ENCODE peak calls at places on chromosomes 7 and 10, in six cellular contexts. One of them, this sample, is unnamed.
A peak's percentile ranks its signal among the peaks of the same experiment; 100 is the strongest.

GRCh38 chr7:116197355-116197754 is 13.0 kb upstream of the TES start:
- DNase-seq in tibial artery: no peak
- DNase-seq in adrenal gland: no peak
- DNase-seq in cardiac muscle cell: no peak
- DNase-seq in colonic mucosa: no peak
- DNase-seq in small intestine: no peak
- DNase-seq in this sample: no peak

GRCh38 chr7:138169441-138169851 is 93.2 kb downstream of the AKR1D1 start:
- DNase-seq in tibial artery: no peak
- DNase-seq in small intestine: no peak
- DNase-seq in colonic mucosa: no peak
- DNase-seq in cardiac muscle cell: no peak
- DNase-seq in adrenal gland: no peak
- DNase-seq in this sample: no peak

GRCh38 chr10:30014511-30014910 is 44.9 kb downstream of the JCAD start:
- DNase-seq in adrenal gland: no peak
- DNase-seq in cardiac muscle cell: no peak
- DNase-seq in colonic mucosa: no peak
- DNase-seq in small intestine: no peak
- DNase-seq in tibial artery: no peak
- DNase-seq in this sample: no peak

GRCh38 chr10:17993361-17993760 is 41.6 kb downstream of the SLC39A12 start:
- DNase-seq in cardiac muscle cell: no peak
- DNase-seq in colonic mucosa: no peak
- DNase-seq in tibial artery: no peak
- DNase-seq in adrenal gland: no peak
- DNase-seq in small intestine: peak; percentile 17
- DNase-seq in this sample: no peak

GRCh38 chr10:12807096-12807755 is 194.3 kb downstream of the CCDC3 start:
- DNase-seq in tibial artery: no peak
- DNase-seq in adrenal gland: no peak
- DNase-seq in small intestine: peak; percentile 11
- DNase-seq in colonic mucosa: peak; percentile 50
- DNase-seq in cardiac muscle cell: peak; percentile 34
- DNase-seq in this sample: no peak

GRCh38 chr10:122499491-122499941 is 38.2 kb downstream of the HTRA1 start:
- DNase-seq in cardiac muscle cell: no peak
- DNase-seq in tibial artery: peak; percentile 65
- DNase-seq in small intestine: peak; percentile 80
- DNase-seq in adrenal gland: no peak
- DNase-seq in colonic mucosa: peak; percentile 42
- DNase-seq in this sample: no peak

GRCh38 chr7:101608772-101609713 is 20.1 kb downstream of the MYL10 start:
- DNase-seq in adrenal gland: no peak
- DNase-seq in tibial artery: no peak
- DNase-seq in cardiac muscle cell: no peak
- DNase-seq in colonic mucosa: peak; percentile 78
- DNase-seq in small intestine: peak; percentile 75
- DNase-seq in this sample: no peak

GRCh38 chr10:122102867-122103525 is 114.0 kb downstream of the TACC2 start:
- DNase-seq in adrenal gland: no peak
- DNase-seq in tibial artery: no peak
- DNase-seq in cardiac muscle cell: no peak
- DNase-seq in small intestine: no peak
- DNase-seq in colonic mucosa: no peak
- DNase-seq in this sample: no peak

GRCh38 chr10:21534611-21535493 is 820 bp downstream of the MLLT10 start:
- DNase-seq in colonic mucosa: peak; percentile 74
- DNase-seq in cardiac muscle cell: peak; percentile 88
- DNase-seq in tibial artery: peak; percentile 74
- DNase-seq in small intestine: peak; percentile 56
- DNase-seq in adrenal gland: peak; percentile 83
- DNase-seq in this sample: no peak

GRCh38 chr10:26478061-26478460 is 39.9 kb downstream of the APBB1IP start:
- DNase-seq in adrenal gland: no peak
- DNase-seq in small intestine: no peak
- DNase-seq in tibial artery: no peak
- DNase-seq in cardiac muscle cell: no peak
- DNase-seq in colonic mucosa: no peak
- DNase-seq in this sample: no peak

GRCh38 chr7:24821045-24821853 is 64.0 kb upstream of the GSDME start:
- DNase-seq in adrenal gland: peak; percentile 71
- DNase-seq in tibial artery: peak; percentile 58
- DNase-seq in colonic mucosa: peak; percentile 82
- DNase-seq in small intestine: peak; percentile 94
- DNase-seq in cardiac muscle cell: no peak
- DNase-seq in this sample: peak; percentile 9

GRCh38 chr7:5425507-5426225 is 2.0 kb upstream of the TNRC18 start:
- DNase-seq in tibial artery: peak; percentile 70
- DNase-seq in cardiac muscle cell: peak; percentile 90
- DNase-seq in colonic mucosa: peak; percentile 74
- DNase-seq in adrenal gland: peak; percentile 88
- DNase-seq in small intestine: peak; percentile 82
- DNase-seq in this sample: no peak

GRCh38 chr10:91117496-91117895 is 103.0 kb upstream of the PCGF5 start:
- DNase-seq in colonic mucosa: no peak
- DNase-seq in tibial artery: no peak
- DNase-seq in cardiac muscle cell: no peak
- DNase-seq in small intestine: no peak
- DNase-seq in adrenal gland: no peak
- DNase-seq in this sample: no peak

GRCh38 chr7:47480576-47481538 is 101.1 kb downstream of the TNS3 start:
- DNase-seq in small intestine: no peak
- DNase-seq in adrenal gland: no peak
- DNase-seq in colonic mucosa: no peak
- DNase-seq in cardiac muscle cell: no peak
- DNase-seq in tibial artery: no peak
- DNase-seq in this sample: no peak

GRCh38 chr10:96967847-96968246 is 135.7 kb downstream of the LCOR start:
- DNase-seq in adrenal gland: no peak
- DNase-seq in cardiac muscle cell: no peak
- DNase-seq in tibial artery: no peak
- DNase-seq in colonic mucosa: no peak
- DNase-seq in small intestine: no peak
- DNase-seq in this sample: no peak

GRCh38 chr7:26376208-26376917 is 84.7 kb downstream of the SNX10 start:
- DNase-seq in small intestine: no peak
- DNase-seq in colonic mucosa: peak; percentile 49
- DNase-seq in adrenal gland: peak; percentile 83
- DNase-seq in tibial artery: no peak
- DNase-seq in cardiac muscle cell: peak; percentile 75
- DNase-seq in this sample: no peak

GRCh38 chr10:102342462-102342861 is 53.0 kb upstream of the NFKB2 start:
- DNase-seq in cardiac muscle cell: no peak
- DNase-seq in adrenal gland: no peak
- DNase-seq in tibial artery: no peak
- DNase-seq in colonic mucosa: no peak
- DNase-seq in small intestine: no peak
- DNase-seq in this sample: no peak

GRCh38 chr10:133245439-133246235 is 8.0 kb downstream of the VENTX start:
- DNase-seq in colonic mucosa: peak; percentile 65
- DNase-seq in tibial artery: no peak
- DNase-seq in small intestine: peak; percentile 74
- DNase-seq in adrenal gland: peak; percentile 91
- DNase-seq in cardiac muscle cell: peak; percentile 56
- DNase-seq in this sample: no peak

GRCh38 chr10:109773818-109774440 is 149.4 kb downstream of the XPNPEP1 start:
- DNase-seq in small intestine: peak; percentile 7
- DNase-seq in adrenal gland: no peak
- DNase-seq in tibial artery: no peak
- DNase-seq in colonic mucosa: no peak
- DNase-seq in cardiac muscle cell: no peak
- DNase-seq in this sample: no peak

GRCh38 chr7:55963584-55964168 is 709 bp upstream of the NIPSNAP2 start:
- DNase-seq in small intestine: peak; percentile 2
- DNase-seq in cardiac muscle cell: no peak
- DNase-seq in adrenal gland: no peak
- DNase-seq in colonic mucosa: no peak
- DNase-seq in tibial artery: no peak
- DNase-seq in this sample: no peak

GRCh38 chr7:106231856-106232490 is 52.8 kb downstream of the NAMPT start:
- DNase-seq in adrenal gland: no peak
- DNase-seq in cardiac muscle cell: no peak
- DNase-seq in small intestine: no peak
- DNase-seq in colonic mucosa: no peak
- DNase-seq in tibial artery: no peak
- DNase-seq in this sample: no peak

GRCh38 chr10:65769828-65770227 is 1156.0 kb upstream of the LRRTM3 start:
- DNase-seq in tibial artery: no peak
- DNase-seq in adrenal gland: no peak
- DNase-seq in cardiac muscle cell: no peak
- DNase-seq in small intestine: no peak
- DNase-seq in colonic mucosa: no peak
- DNase-seq in this sample: no peak

GRCh38 chr7:16967174-16967868 is 85.5 kb upstream of the AGR3 start:
- DNase-seq in tibial artery: no peak
- DNase-seq in cardiac muscle cell: no peak
- DNase-seq in adrenal gland: no peak
- DNase-seq in colonic mucosa: no peak
- DNase-seq in small intestine: no peak
- DNase-seq in this sample: no peak

GRCh38 chr7:152664636-152665035 is 11.3 kb downstream of the XRCC2 start:
- DNase-seq in tibial artery: no peak
- DNase-seq in colonic mucosa: no peak
- DNase-seq in cardiac muscle cell: no peak
- DNase-seq in small intestine: no peak
- DNase-seq in adrenal gland: no peak
- DNase-seq in this sample: no peak

GRCh38 chr10:44995581-44995913 is 5.2 kb upstream of the ZNF22 start:
- DNase-seq in cardiac muscle cell: no peak
- DNase-seq in colonic mucosa: no peak
- DNase-seq in small intestine: no peak
- DNase-seq in tibial artery: no peak
- DNase-seq in adrenal gland: no peak
- DNase-seq in this sample: no peak

DNA sequence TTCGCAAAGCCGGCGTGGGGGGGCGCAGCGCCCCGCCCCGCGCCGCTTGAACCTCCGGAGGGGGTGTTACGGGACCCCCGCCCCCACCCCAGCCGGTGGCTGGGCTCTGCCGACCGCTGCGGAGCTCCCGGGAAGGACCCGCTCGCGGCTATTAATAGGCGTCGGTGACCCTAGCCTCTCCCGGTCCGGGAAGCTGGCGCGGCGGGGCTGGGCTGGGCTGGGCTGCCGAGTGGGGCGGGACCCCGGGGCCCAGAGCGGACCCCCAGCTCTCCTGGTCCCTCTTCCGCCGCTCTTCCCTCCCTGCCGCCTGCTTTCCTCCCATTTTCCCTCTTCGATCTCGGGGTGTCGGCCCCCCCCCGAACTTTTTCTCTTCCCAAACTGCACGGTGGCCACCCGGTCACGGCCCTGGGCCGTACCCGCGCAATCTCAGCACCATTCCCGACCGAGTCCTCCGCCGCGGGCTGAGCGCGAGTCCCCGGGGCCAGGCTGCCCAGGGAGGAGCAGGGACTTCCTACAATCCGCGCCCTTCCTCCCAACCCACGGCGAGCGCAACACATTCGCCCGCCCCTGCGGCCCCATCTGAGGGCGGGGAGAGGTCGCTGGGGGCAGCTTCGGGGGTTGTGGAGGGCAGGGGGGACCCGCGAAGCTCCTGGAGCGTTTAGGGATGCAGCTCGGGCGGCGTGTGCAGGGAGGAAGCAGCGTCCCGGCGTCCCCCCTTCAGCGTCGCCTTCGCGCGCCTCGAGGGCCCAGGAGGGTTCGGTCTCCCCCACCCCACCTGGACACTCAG is 3.1 kb upstream of the ELFN1 start:
- DNase-seq in colonic mucosa: no peak
- DNase-seq in tibial artery: peak; percentile 20
- DNase-seq in small intestine: no peak
- DNase-seq in adrenal gland: peak; percentile 39
- DNase-seq in cardiac muscle cell: peak; percentile 77
- DNase-seq in this sample: no peak
- H3K27me3 ChIP-seq in colonic mucosa: peaks cover 81% of the 10 kb centered on the region
- H3K27me3 ChIP-seq in tibial artery: peaks cover 98% of the 10 kb centered on the region
- H3K27me3 ChIP-seq in small intestine: peaks cover 39% of the 10 kb centered on the region
- H3K27me3 ChIP-seq in adrenal gland: peaks cover 71% of the 10 kb centered on the region
- H3K27me3 ChIP-seq in cardiac muscle cell: peaks cover 18% of the 10 kb centered on the region
- H3K27me3 ChIP-seq in this sample: peaks cover 31% of the 10 kb centered on the region

DNA sequence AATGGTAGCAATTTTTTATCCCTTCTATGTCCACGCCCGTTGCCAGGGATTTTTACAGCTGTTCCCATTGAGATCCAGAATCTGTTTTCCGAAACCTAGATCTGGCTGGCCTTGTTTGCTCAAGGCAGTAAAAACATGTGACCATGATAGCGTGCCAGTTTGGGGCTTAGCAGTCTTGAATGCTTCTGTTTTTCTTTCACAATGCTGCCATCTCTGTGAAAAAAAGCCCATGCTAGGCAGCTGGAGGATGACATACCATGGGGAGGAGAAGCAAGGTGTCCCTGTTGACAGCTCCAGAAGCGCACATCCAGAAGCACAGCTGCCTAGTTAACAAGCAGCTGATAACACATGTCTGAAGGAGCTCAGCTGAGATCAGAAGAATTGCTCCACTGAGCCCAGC is 2.2 kb upstream of the ZNF92 start:
- DNase-seq in small intestine: no peak
- DNase-seq in cardiac muscle cell: no peak
- DNase-seq in tibial artery: no peak
- DNase-seq in colonic mucosa: peak; percentile 31
- DNase-seq in adrenal gland: peak; percentile 72
- DNase-seq in this sample: no peak
- H3K27ac ChIP-seq in small intestine: no peak overlapping the region
- H3K27ac ChIP-seq in cardiac muscle cell: no peak overlapping the region
- H3K27ac ChIP-seq in tibial artery: peak overlapping the region; percentile 55
- H3K27ac ChIP-seq in colonic mucosa: no peak overlapping the region
- H3K27ac ChIP-seq in adrenal gland: no peak overlapping the region
- H3K27ac ChIP-seq in this sample: no peak overlapping the region

GRCh38 chr10:99938563-99938962 is 71.2 kb downstream of the DNMBP start:
- DNase-seq in cardiac muscle cell: no peak
- DNase-seq in tibial artery: no peak
- DNase-seq in colonic mucosa: no peak
- DNase-seq in small intestine: peak; percentile 81
- DNase-seq in adrenal gland: no peak
- DNase-seq in this sample: no peak

GRCh38 chr10:99943908-99944307 is 65.8 kb downstream of the DNMBP start:
- DNase-seq in cardiac muscle cell: no peak
- DNase-seq in tibial artery: no peak
- DNase-seq in colonic mucosa: no peak
- DNase-seq in small intestine: no peak
- DNase-seq in adrenal gland: no peak
- DNase-seq in this sample: no peak

GRCh38 chr10:99944860-99945259 is 64.9 kb downstream of the DNMBP start:
- DNase-seq in colonic mucosa: no peak
- DNase-seq in cardiac muscle cell: no peak
- DNase-seq in adrenal gland: no peak
- DNase-seq in small intestine: peak; percentile 51
- DNase-seq in tibial artery: no peak
- DNase-seq in this sample: no peak

GRCh38 chr10:99945286-99945685 is 64.5 kb downstream of the DNMBP start:
- DNase-seq in cardiac muscle cell: peak; percentile 3
- DNase-seq in colonic mucosa: no peak
- DNase-seq in small intestine: peak; percentile 67
- DNase-seq in tibial artery: peak; percentile 47
- DNase-seq in adrenal gland: peak; percentile 69
- DNase-seq in this sample: peak; percentile 15

GRCh38 chr10:99941942-99942835 is 67.6 kb downstream of the DNMBP start:
- DNase-seq in adrenal gland: no peak
- DNase-seq in cardiac muscle cell: peak; percentile 79
- DNase-seq in small intestine: no peak
- DNase-seq in colonic mucosa: no peak
- DNase-seq in tibial artery: no peak
- DNase-seq in this sample: no peak
- H3K4me1 ChIP-seq in adrenal gland: peaks cover 20% of the 10 kb centered on the region
- H3K4me1 ChIP-seq in cardiac muscle cell: peaks cover 11% of the 10 kb centered on the region
- H3K4me1 ChIP-seq in small intestine: peaks cover 4% of the 10 kb centered on the region
- H3K4me1 ChIP-seq in colonic mucosa: no peaks in the 10 kb centered on the region
- H3K4me1 ChIP-seq in tibial artery: no peaks in the 10 kb centered on the region
- H3K4me1 ChIP-seq in this sample: peaks cover 4% of the 10 kb centered on the region

GRCh38 chr10:126463306-126463705 is 75.0 kb upstream of the ADAM12 start:
- DNase-seq in colonic mucosa: no peak
- DNase-seq in tibial artery: no peak
- DNase-seq in small intestine: no peak
- DNase-seq in adrenal gland: no peak
- DNase-seq in cardiac muscle cell: no peak
- DNase-seq in this sample: no peak
- H3K27me3 ChIP-seq in colonic mucosa: no peaks in the 10 kb centered on the region
- H3K27me3 ChIP-seq in tibial artery: no peaks in the 10 kb centered on the region
- H3K27me3 ChIP-seq in small intestine: no peaks in the 10 kb centered on the region
- H3K27me3 ChIP-seq in adrenal gland: no peaks in the 10 kb centered on the region
- H3K27me3 ChIP-seq in cardiac muscle cell: no peaks in the 10 kb centered on the region
- H3K27me3 ChIP-seq in this sample: no peaks in the 10 kb centered on the region

This sample was measured in thoracic aorta.